ENCODE peak calls at places on chromosome 3, in five cellular contexts. N, A, B, V and U are unnamed samples.

GRCh38 chr3:32045091-32045964 is 61.1 kb upstream of the GPD1L start:
- DNase-seq in N (no peak), A (peak), B (no peak), V (peak), U (no peak)

GRCh38 chr3:99126291-99126690 is 224.8 kb upstream of the DCBLD2 start:
- DNase-seq in N (no peak), A (no peak), B (no peak), V (no peak), U (no peak)

GRCh38 chr3:155744626-155745324 is at the start of gene PLCH1:
- DNase-seq in N (peak), A (peak), B (peak), V (peak), U (peak)

GRCh38 chr3:61571516-61572336 is 10.4 kb downstream of the PTPRG start:
- DNase-seq in N (peak), A (no peak), B (no peak), V (peak), U (no peak)

GRCh38 chr3:47646362-47646761 is 67.7 kb upstream of the CSPG5 start:
- DNase-seq in N (no peak), A (no peak), B (no peak), V (no peak), U (no peak)

GRCh38 chr3:58116161-58116955 is 94.4 kb downstream of the DNASE1L3 start:
- DNase-seq in N (no peak), A (no peak), B (peak), V (peak), U (peak)

GRCh38 chr3:49119439-49119838 is 1.2 kb downstream of the USP19 start:
- DNase-seq in N (peak), A (no peak), B (no peak), V (no peak), U (no peak)

GRCh38 chr3:157713101-157713500 is 209.9 kb upstream of the VEPH1 start:
- DNase-seq in N (no peak), A (no peak), B (no peak), V (no peak), U (no peak)

GRCh38 chr3:148694116-148694515 is 3.6 kb upstream of the AGTR1 start:
- DNase-seq in N (no peak), A (no peak), B (no peak), V (no peak), U (no peak)

GRCh38 chr3:100833483-100833882 is 124.2 kb downstream of the TFG start:
- DNase-seq in N (no peak), A (no peak), B (no peak), V (no peak), U (no peak)

GRCh38 chr3:31377045-31377642 is 155.6 kb upstream of the STT3B start:
- DNase-seq in N (no peak), A (peak), B (no peak), V (peak), U (no peak)

GRCh38 chr3:151085227-151085888 is at the start of gene MED12L:
- DNase-seq in N (peak), A (peak), B (peak), V (peak), U (peak)

GRCh38 chr3:195895900-195896360 is 12.4 kb downstream of the TNK2 start:
- DNase-seq in N (peak), A (peak), B (peak), V (peak), U (peak)

GRCh38 chr3:64440498-64440897 is 215.2 kb upstream of the PRICKLE2 start:
- DNase-seq in N (no peak), A (peak), B (no peak), V (peak), U (no peak)

GRCh38 chr3:52880474-52880873 is 16.9 kb downstream of the STIMATE start:
- DNase-seq in N (no peak), A (no peak), B (no peak), V (no peak), U (no peak)

GRCh38 chr3:184805351-184806038 is 6.5 kb upstream of the VPS8 start:
- DNase-seq in N (no peak), A (peak), B (no peak), V (peak), U (no peak)

GRCh38 chr3:11195201-11195600 is 40.9 kb downstream of the HRH1 start:
- DNase-seq in N (no peak), A (peak), B (no peak), V (peak), U (no peak)

GRCh38 chr3:149310796-149311534 is 22.5 kb downstream of the TM4SF18 start:
- DNase-seq in N (no peak), A (no peak), B (no peak), V (no peak), U (no peak)

GRCh38 chr3:116001063-116001765 is 377.9 kb downstream of the GAP43 start:
- DNase-seq in N (no peak), A (no peak), B (no peak), V (no peak), U (no peak)

GRCh38 chr3:169243122-169243521 is 420.4 kb downstream of the MECOM start:
- DNase-seq in N (no peak), A (no peak), B (no peak), V (peak), U (no peak)

GRCh38 chr3:81632659-81633058 is 128.8 kb downstream of the GBE1 start:
- DNase-seq in N (no peak), A (no peak), B (no peak), V (no peak), U (no peak)

GRCh38 chr3:129181834-129182233 is 1.9 kb downstream of the CNBP start:
- DNase-seq in N (no peak), A (no peak), B (no peak), V (no peak), U (no peak)

GRCh38 chr3:126315916-126316514 is 41.2 kb downstream of the KLF15 start:
- DNase-seq in N (no peak), A (no peak), B (no peak), V (no peak), U (peak)

GRCh38 chr3:150798122-150798618 is 35.2 kb upstream of the SIAH2 start:
- DNase-seq in N (no peak), A (no peak), B (no peak), V (no peak), U (no peak)

DNA sequence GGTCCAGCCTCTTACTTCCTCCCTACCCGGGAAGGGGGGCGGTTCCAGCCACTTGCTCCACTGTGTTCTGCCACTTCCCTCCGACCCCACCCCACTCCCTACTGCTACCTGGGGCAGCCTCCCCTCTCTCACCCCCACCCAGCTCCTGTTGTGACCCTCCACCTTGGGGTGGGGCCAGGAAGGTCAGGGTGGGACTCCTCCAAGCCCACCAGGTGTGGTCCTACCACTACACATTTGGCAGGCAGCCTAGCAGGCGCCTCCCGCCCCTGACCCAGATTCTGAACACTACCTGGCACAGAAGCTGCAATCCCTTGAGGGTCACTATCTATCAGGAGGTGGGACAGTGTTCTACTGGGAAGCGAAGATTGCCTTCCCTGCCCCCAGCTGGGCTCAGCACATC is 13.7 kb upstream of the RAF1 start:
- DNase-seq in N (no peak), A (no peak), B (no peak), V (no peak), U (peak)
- H3K27ac ChIP-seq in N (no peak), A (no peak), B (no peak), V (no peak), U (no peak)

DNA sequence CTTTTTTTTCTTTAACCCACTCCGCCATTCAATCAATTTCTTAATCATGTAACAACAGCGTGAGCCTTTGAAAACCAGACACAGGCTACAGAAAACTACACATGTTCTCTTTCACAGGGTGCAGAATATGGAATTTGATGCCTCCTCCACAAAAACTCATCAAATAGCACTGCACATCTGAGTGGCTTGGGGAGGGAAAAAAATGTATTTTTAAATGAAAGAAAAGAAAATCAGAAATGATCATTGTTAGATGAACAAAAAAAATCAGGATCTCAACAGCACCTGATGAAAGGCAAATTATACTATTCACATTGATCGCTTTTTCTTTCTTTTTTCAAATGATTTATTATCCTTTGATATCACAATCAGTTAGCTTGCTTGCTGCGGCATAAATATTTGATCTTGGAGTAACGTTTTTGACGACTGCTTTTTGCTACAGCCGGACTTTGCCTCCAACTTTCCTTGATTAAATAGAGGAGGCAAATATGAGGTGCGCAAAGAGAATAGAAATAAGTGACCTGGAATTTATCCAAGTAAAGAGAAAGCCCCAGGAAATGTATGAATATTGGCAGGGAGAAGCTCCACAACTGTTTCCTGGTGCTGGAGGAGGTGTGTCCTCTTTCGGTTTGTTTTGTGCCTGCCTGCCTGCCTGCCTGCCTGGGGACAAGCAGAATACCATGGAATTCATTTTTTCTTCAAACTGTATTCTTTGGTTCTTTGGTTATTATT is 63.1 kb downstream of the EDEM1 start:
- DNase-seq in N (no peak), A (no peak), B (no peak), V (no peak), U (no peak)
- H3K4me3 ChIP-seq in N (peak), A (no peak), B (no peak), V (no peak), U (no peak)

GRCh38 chr3:69321301-69321986 is 64.4 kb downstream of the FRMD4B start:
- DNase-seq in N (no peak), A (no peak), B (no peak), V (no peak), U (no peak)
- H3K27ac ChIP-seq in N (no peak), A (no peak), B (no peak), V (no peak), U (no peak)

GRCh38 chr3:107235923-107236315 is 141.3 kb upstream of the CCDC54 start:
- DNase-seq in N (no peak), A (peak), B (peak), V (peak), U (no peak)

GRCh38 chr3:107239703-107240102 is 137.5 kb upstream of the CCDC54 start:
- DNase-seq in N (no peak), A (no peak), B (no peak), V (no peak), U (no peak)

GRCh38 chr3:107235193-107235922 is 141.9 kb upstream of the CCDC54 start:
- DNase-seq in N (no peak), A (peak), B (no peak), V (no peak), U (no peak)

GRCh38 chr3:107238787-107239186 is 138.5 kb upstream of the CCDC54 start:
- DNase-seq in N (no peak), A (no peak), B (no peak), V (no peak), U (no peak)

GRCh38 chr3:107236661-107237375 is 140.4 kb upstream of the CCDC54 start:
- DNase-seq in N (no peak), A (no peak), B (no peak), V (no peak), U (no peak)
- H3K4me3 ChIP-seq in N (no peak), A (no peak), B (no peak), V (no peak), U (no peak)

GRCh38 chr3:119673875-119674274 is 3.3 kb downstream of the COX17 start:
- DNase-seq in N (no peak), A (no peak), B (no peak), V (no peak), U (peak)
- H3K27ac ChIP-seq in N (no peak), A (no peak), B (no peak), V (no peak), U (no peak)